ENCODE peak calls at places on chromosomes 4 and X, in four cellular contexts. M, Z, J and Q are unnamed samples. For H3K36me3, the result is how much of the 10 kb centered on the place peaks cover.

GRCh38 chr4:113050361-113050760 is 908 bp downstream of the ANK2 start:
- DNase-seq in M (no peak), Z (no peak), J (no peak), Q (no peak)

GRCh38 chr4:153684182-153685073 is at the start of gene TLR2:
- DNase-seq in M (peak), Z (no peak), J (peak), Q (peak)

GRCh38 chr4:8775751-8776355 is 95.8 kb downstream of the HMX1 start:
- DNase-seq in M (no peak), Z (no peak), J (no peak), Q (no peak)

GRCh38 chr4:76704133-76704881 is 193.6 kb downstream of the SOWAHB start:
- DNase-seq in M (peak), Z (no peak), J (peak), Q (peak)

GRCh38 chrX:101617211-101618191 is at the start of gene ARMCX6:
- DNase-seq in M (peak), Z (no peak), J (peak), Q (peak)

GRCh38 chr4:177190995-177191568 is 118.6 kb upstream of the NEIL3 start:
- DNase-seq in M (peak), Z (no peak), J (peak), Q (peak)

GRCh38 chr4:42282081-42282901 is 115.0 kb upstream of the SHISA3 start:
- DNase-seq in M (peak), Z (peak), J (peak), Q (peak)

GRCh38 chrX:76428243-76429130 is 977 bp downstream of the MAGEE1 start:
- DNase-seq in M (peak), Z (no peak), J (no peak), Q (peak)

GRCh38 chr4:129545599-129546278 is 449.8 kb downstream of the C4orf33 start:
- DNase-seq in M (no peak), Z (no peak), J (peak), Q (peak)

GRCh38 chr4:2767705-2768074 is 11.6 kb upstream of the TNIP2 start:
- DNase-seq in M (no peak), Z (no peak), J (no peak), Q (no peak)

GRCh38 chr4:25635501-25635900 is 20.1 kb upstream of the SLC34A2 start:
- DNase-seq in M (no peak), Z (no peak), J (no peak), Q (peak)

GRCh38 chrX:109347618-109348017 is 134.3 kb downstream of the GUCY2F start:
- DNase-seq in M (peak), Z (no peak), J (peak), Q (peak)

GRCh38 chr4:119116021-119116420 is 19.6 kb upstream of the MYOZ2 start:
- DNase-seq in M (no peak), Z (no peak), J (no peak), Q (no peak)

GRCh38 chr4:71659979-71660378 is 123.9 kb downstream of the GC start:
- DNase-seq in M (no peak), Z (no peak), J (no peak), Q (no peak)

GRCh38 chr4:156298230-156298629 is 344.6 kb upstream of the CTSO start:
- DNase-seq in M (peak), Z (no peak), J (peak), Q (peak)

GRCh38 chr4:167642250-167642649 is 408.0 kb upstream of the SPOCK3 start:
- DNase-seq in M (no peak), Z (no peak), J (no peak), Q (no peak)

GRCh38 chr4:140106277-140106842 is 47.6 kb downstream of the MAML3 start:
- DNase-seq in M (no peak), Z (no peak), J (no peak), Q (no peak)

GRCh38 chr4:140100771-140101170 is 53.2 kb downstream of the MAML3 start:
- DNase-seq in M (no peak), Z (no peak), J (peak), Q (no peak)

GRCh38 chr4:140105436-140105835 is 48.5 kb downstream of the MAML3 start:
- DNase-seq in M (no peak), Z (no peak), J (no peak), Q (no peak)

GRCh38 chr4:140102406-140102805 is 51.6 kb downstream of the MAML3 start:
- DNase-seq in M (peak), Z (no peak), J (peak), Q (peak)

GRCh38 chr4:140103676-140104075 is 50.3 kb downstream of the MAML3 start:
- DNase-seq in M (peak), Z (peak), J (peak), Q (peak)
- H3K9ac ChIP-seq in M (peak), Z (no peak), J (no peak), Q (no peak)

GRCh38 chr4:738781-739280 is 33.2 kb downstream of the PCGF3 start:
- DNase-seq in M (no peak), Z (no peak), J (no peak), Q (no peak)
- H3K36me3 ChIP-seq in M (under half), Z (under half), J (under half), Q (under half)

DNA sequence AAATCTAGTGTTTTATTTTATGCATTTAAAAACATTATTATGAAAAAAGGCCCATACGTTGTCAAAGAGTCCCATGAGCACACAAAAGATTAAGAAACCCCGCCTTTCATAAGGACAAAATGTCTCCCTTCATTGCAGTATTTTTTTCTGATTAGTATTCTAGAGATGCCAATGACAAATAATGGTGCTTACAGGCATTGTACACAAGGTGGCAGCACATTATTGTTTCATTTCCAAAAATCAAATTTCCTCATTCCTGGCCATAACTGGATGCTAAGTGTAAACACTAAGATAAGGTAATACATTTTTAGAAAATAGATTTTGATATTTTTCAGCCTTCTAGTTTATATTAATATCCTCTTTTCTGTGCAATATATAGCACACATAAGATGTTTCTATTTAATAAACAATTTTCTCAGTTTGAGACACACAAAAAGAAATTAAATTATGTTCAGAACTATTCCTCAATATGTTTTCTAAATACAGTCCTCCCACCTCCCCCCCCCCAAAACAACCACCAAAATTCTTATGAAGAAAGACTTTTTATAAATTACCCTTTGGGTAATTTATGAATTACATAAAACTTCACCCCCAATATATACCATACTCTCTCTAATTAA is 47.7 kb downstream of the TIGD2 start:
- DNase-seq in M (peak), Z (no peak), J (peak), Q (peak)
- H3K4me2 ChIP-seq in M (no peak), Z (no peak), J (no peak), Q (no peak)

GRCh38 chrX:1534321-1535168 is 2.4 kb downstream of the P2RY8 start:
- DNase-seq in M (no peak), Z (no peak), J (no peak), Q (no peak)
- H3K9ac ChIP-seq in M (no peak), Z (peak), J (no peak), Q (no peak)

DNA sequence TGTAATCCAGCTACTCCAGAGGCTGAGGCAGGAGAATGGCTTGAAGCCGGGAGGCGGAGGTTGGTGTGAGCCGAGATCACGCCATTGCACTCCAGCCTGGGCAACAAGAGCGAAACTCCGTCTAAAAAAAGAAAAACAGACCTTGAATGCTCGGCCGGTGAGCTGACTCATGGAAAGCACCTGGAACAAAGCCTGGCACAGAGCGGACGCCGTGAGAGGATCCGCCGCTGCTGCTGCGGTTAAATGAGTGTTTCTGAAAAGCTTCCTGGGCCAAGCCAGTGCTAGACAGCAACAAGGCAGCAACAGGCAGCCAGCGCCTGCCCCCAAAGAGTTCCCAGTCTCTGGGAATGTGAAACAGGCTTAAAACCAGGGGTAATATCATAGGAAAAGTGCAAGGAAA is 186.4 kb downstream of the AFAP1 start:
- DNase-seq in M (no peak), Z (no peak), J (peak), Q (peak)
- H3K36me3 ChIP-seq in M (under half), Z (under half), J (under half), Q (under half)

DNA sequence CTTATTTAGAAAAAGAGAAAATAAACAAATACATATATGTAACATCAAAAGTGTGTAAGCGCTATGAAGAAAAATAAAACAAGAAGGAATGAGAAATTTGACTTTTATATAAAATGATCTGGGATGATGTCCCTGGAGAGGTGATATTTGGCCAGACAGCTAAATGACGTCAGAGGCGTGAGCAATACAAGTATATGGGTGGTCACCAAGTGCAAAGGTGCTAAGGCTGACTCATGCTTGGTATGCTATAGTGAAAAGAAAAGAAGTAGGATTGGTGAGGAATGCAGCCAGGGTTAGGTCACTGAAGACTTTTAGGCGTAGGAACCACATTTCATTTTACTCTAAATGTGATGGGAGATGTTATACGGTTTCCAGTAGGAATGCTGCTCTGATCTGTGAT is 1049.1 kb upstream of the TENM3 start:
- DNase-seq in M (no peak), Z (no peak), J (peak), Q (no peak)
- H3K4me2 ChIP-seq in M (no peak), Z (no peak), J (no peak), Q (no peak)

GRCh38 chrX:40094041-40094899 is 3.5 kb downstream of the BCOR start:
- DNase-seq in M (peak), Z (no peak), J (peak), Q (no peak)
- H3K9ac ChIP-seq in M (peak), Z (peak), J (peak), Q (no peak)

GRCh38 chr4:111269439-111269838 is 646.6 kb upstream of the PITX2 start:
- DNase-seq in M (no peak), Z (no peak), J (peak), Q (no peak)
- H3K36me3 ChIP-seq in M (under half), Z (under half), J (under half), Q (under half)